ENCODE peak calls at places on chromosomes 2 and 18, in four cellular contexts. D is CD8-positive, alpha-beta memory T cell; K is cardiac muscle cell; I is DND-41. R is an unnamed sample.
A peak's percentile ranks its signal among the peaks of the same experiment; 100 is the strongest.

GRCh38 chr2:86293612-86294011 is 43.8 kb downstream of the REEP1 start:
- DNase-seq in K (no peak), I (no peak), D (no peak), R (no peak)

GRCh38 chr18:64409511-64409910 is 260.6 kb upstream of the LINC00305 start:
- DNase-seq in D (no peak), K (peak; percentile 1), I (no peak), R (no peak)

GRCh38 chr2:12196495-12196894 is 450.1 kb downstream of the LPIN1 start:
- DNase-seq in D (no peak), I (no peak), K (no peak), R (no peak)

GRCh38 chr2:109260886-109261700 is 132.1 kb downstream of the SH3RF3 start:
- DNase-seq in D (no peak), I (no peak), K (peak; percentile 45), R (no peak)

GRCh38 chr2:29629495-29629894 is 291.9 kb downstream of the ALK start:
- DNase-seq in I (no peak), D (no peak), K (no peak), R (no peak)

GRCh38 chr2:7018261-7018701 is 101.1 kb downstream of the RNF144A start:
- DNase-seq in I (no peak), D (no peak), K (no peak), R (no peak)

GRCh38 chr2:140353541-140353940 is 1573.4 kb upstream of the NXPH2 start:
- DNase-seq in I (no peak), K (peak; percentile 64), D (no peak), R (no peak)

GRCh38 chr2:43576983-43577892 is 18.6 kb downstream of the THADA start:
- DNase-seq in I (peak; percentile 32), D (peak; percentile 41), K (peak; percentile 86), R (peak; percentile 62)

GRCh38 chr2:25617948-25618646 is 55.3 kb downstream of the DTNB start:
- DNase-seq in K (peak; percentile 83), D (no peak), I (no peak), R (no peak)

GRCh38 chr18:75247041-75247551 is 36.5 kb downstream of the TSHZ1 start:
- DNase-seq in K (peak; percentile 73), D (no peak), I (peak; percentile 55), R (no peak)

GRCh38 chr18:68439672-68440071 is 275.2 kb downstream of the TMX3 start:
- DNase-seq in I (no peak), D (no peak), K (peak; percentile 44), R (no peak)

GRCh38 chr2:170324640-170325046 is 146.7 kb downstream of the MYO3B start:
- DNase-seq in I (peak; percentile 41), D (peak; percentile 5), K (peak; percentile 57), R (peak; percentile 39)

GRCh38 chr2:64641585-64641984 is 12.1 kb downstream of the SERTAD2 start:
- DNase-seq in K (no peak), D (no peak), I (no peak), R (no peak)

GRCh38 chr2:172380436-172381274 is 46.7 kb upstream of the ITGA6 start:
- DNase-seq in K (peak; percentile 56), I (no peak), D (no peak), R (no peak)

GRCh38 chr18:8776544-8776943 is 71.2 kb downstream of the MTCL1 start:
- DNase-seq in K (no peak), I (no peak), D (no peak), R (no peak)

GRCh38 chr2:765369-765768 is 88.2 kb upstream of the TMEM18 start:
- DNase-seq in K (no peak), D (no peak), I (no peak), R (no peak)

GRCh38 chr2:181656450-181657261 is at the start of gene CERKL:
- DNase-seq in D (no peak), K (peak; percentile 26), I (no peak), R (no peak)

GRCh38 chr2:72378737-72379346 is 231.2 kb upstream of the CYP26B1 start:
- DNase-seq in I (no peak), D (no peak), K (no peak), R (no peak)

GRCh38 chr18:76801567-76802505 is 20.5 kb upstream of the ZNF236 start:
- DNase-seq in D (peak; percentile 29), I (no peak), K (peak; percentile 54), R (no peak)

GRCh38 chr2:46696966-46697829 is 217.8 kb downstream of the TMEM247 start:
- DNase-seq in K (no peak), I (no peak), D (no peak), R (no peak)

GRCh38 chr2:77521482-77521881 is 694 bp downstream of the LRRTM4 start:
- DNase-seq in K (no peak), I (no peak), D (no peak), R (no peak)

GRCh38 chr18:71939483-71939882 is 604.7 kb downstream of the CBLN2 start:
- DNase-seq in I (no peak), D (no peak), K (no peak), R (no peak)

GRCh38 chr2:99554238-99554637 is 64.4 kb upstream of the REV1 start:
- DNase-seq in I (no peak), K (peak; percentile 2), D (no peak), R (no peak)

GRCh38 chr18:2917255-2918047 is 70.6 kb downstream of the EMILIN2 start:
- DNase-seq in I (no peak), D (no peak), K (no peak), R (no peak)
- H3K4me3 ChIP-seq in I (no peak overlapping the region), D (no peak overlapping the region), K (no peak overlapping the region), R (no peak overlapping the region)

GRCh38 chr2:231781798-231782726 is 980 bp upstream of the PDE6D start:
- DNase-seq in D (no peak), I (peak; percentile 40), K (peak; percentile 75), R (no peak)
- H3K4me1 ChIP-seq in D (peaks cover 43% of the 10 kb centered on the region), I (peaks cover 62% of the 10 kb centered on the region), K (peaks cover 7% of the 10 kb centered on the region), R (peaks cover 47% of the 10 kb centered on the region)

GRCh38 chr2:68756178-68756577 is 21.6 kb downstream of the ARHGAP25 start:
- DNase-seq in K (no peak), I (no peak), D (no peak), R (no peak)
- H3K4me3 ChIP-seq in K (no peak overlapping the region), I (no peak overlapping the region), D (peak overlapping the region; percentile 6), R (peak overlapping the region; percentile 63)

GRCh38 chr2:217859926-217860325 is 142.9 kb downstream of the TNS1 start:
- DNase-seq in D (no peak), I (no peak), K (no peak), R (no peak)

GRCh38 chr2:217857624-217858506 is 144.9 kb downstream of the TNS1 start:
- DNase-seq in D (no peak), K (no peak), I (no peak), R (no peak)

GRCh38 chr2:217861334-217861877 is 141.4 kb downstream of the TNS1 start:
- DNase-seq in I (no peak), K (no peak), D (no peak), R (no peak)

GRCh38 chr2:217856871-217857270 is 145.9 kb downstream of the TNS1 start:
- DNase-seq in I (no peak), D (no peak), K (no peak), R (no peak)

DNA sequence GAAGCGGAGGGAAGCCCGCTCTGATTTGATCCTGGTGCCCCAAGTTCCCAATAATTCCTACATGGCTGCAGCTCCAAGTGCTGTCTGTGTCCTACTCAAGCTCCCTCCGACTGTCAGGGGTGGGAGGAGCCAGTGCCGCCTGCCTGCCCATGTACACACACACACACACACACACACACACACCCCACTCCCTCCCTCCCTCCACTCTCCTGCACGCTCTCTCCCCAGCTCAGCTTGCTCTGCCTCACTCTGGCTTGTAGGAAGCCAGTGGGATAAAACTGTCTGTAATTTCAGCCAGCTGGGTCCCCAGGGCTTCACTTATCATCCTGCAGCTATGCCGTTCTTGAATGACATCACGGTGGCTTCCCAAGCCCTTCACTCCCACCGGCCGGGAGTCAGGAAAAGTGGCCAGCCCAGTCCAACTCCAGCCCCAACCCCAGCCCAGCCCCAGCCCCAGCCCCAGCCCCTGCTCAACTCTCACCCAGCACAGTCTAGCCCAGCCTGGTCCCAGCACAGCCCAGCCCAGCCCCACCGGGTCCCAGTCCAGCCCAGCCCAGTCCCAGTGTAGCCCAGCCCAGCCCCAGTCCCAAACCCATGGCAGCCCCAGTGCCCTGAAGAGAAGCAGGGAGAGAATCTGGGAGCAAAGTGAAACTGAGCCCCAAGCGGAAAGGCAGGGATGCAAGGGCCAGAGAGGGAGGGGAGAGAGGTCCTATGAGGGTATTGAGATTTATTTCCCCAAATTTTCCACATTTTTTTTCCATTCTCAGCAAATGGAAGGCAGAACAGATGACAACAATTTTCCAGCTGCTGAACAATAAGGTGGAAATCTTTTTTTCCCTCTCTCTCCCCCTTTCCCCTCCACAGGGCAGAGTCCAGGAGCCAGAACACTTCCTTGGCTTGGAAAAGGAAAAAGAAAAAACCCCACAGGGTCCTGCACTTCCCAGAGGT is 144.0 kb downstream of the TNS1 start:
- DNase-seq in D (no peak), I (peak; percentile 10), K (peak; percentile 97), R (no peak)
- H3K4me1 ChIP-seq in D (no peaks in the 10 kb centered on the region), I (no peaks in the 10 kb centered on the region), K (peaks cover 46% of the 10 kb centered on the region), R (no peaks in the 10 kb centered on the region)

GRCh38 chr18:13800505-13801259 is 23.3 kb upstream of the MC5R start:
- DNase-seq in K (peak; percentile 42), I (no peak), D (no peak), R (peak; percentile 13)
- H3K4me3 ChIP-seq in K (peak overlapping the region; percentile 13), I (no peak overlapping the region), D (no peak overlapping the region), R (no peak overlapping the region)

GRCh38 chr2:60976271-60976670 is 41.2 kb upstream of the PEX13 start:
- DNase-seq in K (no peak), I (no peak), D (no peak), R (no peak)

GRCh38 chr2:60972889-60973656 is 44.4 kb upstream of the PEX13 start:
- DNase-seq in K (no peak), D (no peak), I (no peak), R (no peak)

GRCh38 chr2:60974652-60975051 is 42.9 kb upstream of the PEX13 start:
- DNase-seq in D (no peak), K (no peak), I (no peak), R (no peak)

GRCh38 chr2:60976875-60977561 is 40.5 kb upstream of the PEX13 start:
- DNase-seq in I (no peak), K (no peak), D (no peak), R (peak; percentile 35)

GRCh38 chr2:60973705-60974104 is 43.8 kb upstream of the PEX13 start:
- DNase-seq in D (no peak), K (no peak), I (no peak), R (no peak)
- H3K4me1 ChIP-seq in D (peaks cover 5% of the 10 kb centered on the region), K (no peaks in the 10 kb centered on the region), I (peaks cover 5% of the 10 kb centered on the region), R (peaks cover 5% of the 10 kb centered on the region)

GRCh38 chr2:213015387-213016165 is 135.8 kb downstream of the IKZF2 start:
- DNase-seq in I (no peak), D (peak; percentile 10), K (no peak), R (peak; percentile 76)
- H3K4me3 ChIP-seq in I (no peak overlapping the region), D (no peak overlapping the region), K (no peak overlapping the region), R (peak overlapping the region; percentile 79)